ENCODE peak calls at places on chromosomes 13 and 19, in nine cellular contexts. E, Y, I, L, M, F, R, S and N are unnamed samples.

GRCh38 chr13:98650376-98651107 is 73.6 kb upstream of the STK24 start:
- DNase-seq in Y (no peak), R (peak), F (no peak), M (no peak), E (no peak), I (no peak), S (no peak), L (no peak), N (no peak)

GRCh38 chr19:16205205-16206045 is 7.7 kb downstream of the AP1M1 start:
- DNase-seq in M (no peak), L (no peak), F (no peak), Y (no peak), I (no peak), E (no peak), R (no peak), S (no peak), N (no peak)

GRCh38 chr13:64362564-64362963 is 2867.6 kb downstream of the PCDH9 start:
- DNase-seq in R (no peak), F (no peak), S (no peak), Y (no peak), L (no peak), E (no peak), M (no peak), I (no peak), N (no peak)

GRCh38 chr13:45500492-45501174 is 35.9 kb downstream of the COG3 start:
- DNase-seq in M (no peak), I (no peak), E (peak), R (no peak), L (peak), Y (peak), S (no peak), F (peak), N (peak)

GRCh38 chr13:43122706-43123268 is 99.4 kb downstream of the DNAJC15 start:
- DNase-seq in I (no peak), R (no peak), E (no peak), Y (no peak), F (no peak), S (no peak), L (no peak), M (no peak), N (no peak)

GRCh38 chr13:102020611-102021216 is 381.1 kb downstream of the FGF14 start:
- DNase-seq in L (peak), S (no peak), Y (no peak), R (no peak), M (no peak), E (no peak), F (peak), I (no peak), N (peak)

GRCh38 chr19:13100031-13100588 is 2.5 kb downstream of the LYL1 start:
- DNase-seq in L (peak), M (no peak), R (no peak), E (no peak), S (no peak), F (peak), Y (no peak), I (no peak), N (no peak)

GRCh38 chr13:78875792-78876580 is 217.0 kb upstream of the OBI1 start:
- DNase-seq in M (no peak), Y (no peak), L (no peak), I (no peak), S (no peak), E (no peak), F (no peak), R (no peak), N (no peak)

GRCh38 chr19:31511696-31512095 is 162.5 kb upstream of the TSHZ3 start:
- DNase-seq in M (no peak), Y (no peak), S (no peak), L (no peak), E (no peak), I (peak), F (no peak), R (no peak), N (no peak)

GRCh38 chr13:46554971-46555370 is 2.0 kb downstream of the LRCH1 start:
- DNase-seq in L (peak), M (no peak), S (no peak), Y (no peak), I (no peak), E (peak), R (no peak), F (peak), N (no peak)

GRCh38 chr13:67619987-67620386 is 389.9 kb upstream of the PCDH9 start:
- DNase-seq in M (no peak), L (peak), R (no peak), Y (no peak), S (no peak), I (no peak), F (no peak), E (no peak), N (peak)

GRCh38 chr13:38763446-38764381 is 76.8 kb downstream of the FREM2 start:
- DNase-seq in L (peak), R (no peak), M (no peak), F (peak), S (no peak), E (peak), Y (no peak), I (no peak), N (peak)

GRCh38 chr13:114313061-114313860 is 1.0 kb upstream of the CHAMP1 start:
- DNase-seq in I (no peak), E (no peak), R (no peak), S (no peak), L (peak), Y (no peak), M (no peak), F (no peak), N (no peak)

GRCh38 chr13:41823486-41823885 is 137.4 kb downstream of the VWA8 start:
- DNase-seq in F (no peak), S (no peak), I (no peak), E (no peak), M (no peak), L (no peak), R (no peak), Y (no peak), N (peak)

GRCh38 chr13:27112006-27112405 is 59.6 kb downstream of the USP12 start:
- DNase-seq in E (no peak), F (no peak), L (no peak), R (no peak), I (no peak), M (no peak), S (no peak), Y (no peak), N (no peak)

GRCh38 chr13:27014406-27015359 is 156.9 kb downstream of the USP12 start:
- DNase-seq in M (no peak), S (no peak), E (no peak), R (no peak), Y (no peak), I (no peak), F (no peak), L (no peak), N (no peak)

GRCh38 chr13:31521466-31521865 is 217.9 kb upstream of the RXFP2 start:
- DNase-seq in S (no peak), Y (peak), M (no peak), I (no peak), L (peak), F (no peak), R (no peak), E (no peak), N (no peak)

GRCh38 chr13:101985321-101985720 is 416.5 kb downstream of the FGF14 start:
- DNase-seq in F (peak), R (no peak), I (no peak), L (peak), E (no peak), S (no peak), Y (no peak), M (no peak), N (peak)

GRCh38 chr13:99995503-99996176 is 14.1 kb downstream of the ZIC2 start:
- DNase-seq in I (no peak), R (no peak), S (no peak), E (peak), L (no peak), F (peak), M (no peak), Y (no peak), N (peak)

GRCh38 chr13:114087430-114087829 is 45.0 kb downstream of the RASA3 start:
- DNase-seq in M (peak), S (no peak), F (no peak), L (no peak), R (no peak), I (peak), Y (no peak), E (no peak), N (no peak)

GRCh38 chr19:23561341-23561740 is 125.7 kb downstream of the ZNF675 start:
- DNase-seq in E (no peak), M (no peak), Y (no peak), R (no peak), S (no peak), I (no peak), L (no peak), F (peak), N (no peak)

GRCh38 chr19:51799311-51799997 is 4.5 kb downstream of the FPR3 start:
- DNase-seq in M (peak), L (peak), E (peak), S (no peak), R (peak), Y (peak), F (peak), I (peak), N (peak)

GRCh38 chr19:5996102-5996501 is 18.2 kb upstream of the RANBP3 start:
- DNase-seq in I (no peak), L (no peak), S (no peak), E (no peak), M (no peak), F (no peak), R (no peak), Y (no peak), N (no peak)

GRCh38 chr13:101875717-101876393 is 423.4 kb downstream of the ITGBL1 start:
- DNase-seq in R (no peak), Y (peak), L (peak), I (peak), F (peak), M (no peak), S (no peak), E (peak), N (peak)

GRCh38 chr13:79647518-79647917 is 166.6 kb downstream of the NDFIP2 start:
- DNase-seq in Y (no peak), S (no peak), E (no peak), M (no peak), R (no peak), L (no peak), I (peak), F (peak), N (no peak)

DNA sequence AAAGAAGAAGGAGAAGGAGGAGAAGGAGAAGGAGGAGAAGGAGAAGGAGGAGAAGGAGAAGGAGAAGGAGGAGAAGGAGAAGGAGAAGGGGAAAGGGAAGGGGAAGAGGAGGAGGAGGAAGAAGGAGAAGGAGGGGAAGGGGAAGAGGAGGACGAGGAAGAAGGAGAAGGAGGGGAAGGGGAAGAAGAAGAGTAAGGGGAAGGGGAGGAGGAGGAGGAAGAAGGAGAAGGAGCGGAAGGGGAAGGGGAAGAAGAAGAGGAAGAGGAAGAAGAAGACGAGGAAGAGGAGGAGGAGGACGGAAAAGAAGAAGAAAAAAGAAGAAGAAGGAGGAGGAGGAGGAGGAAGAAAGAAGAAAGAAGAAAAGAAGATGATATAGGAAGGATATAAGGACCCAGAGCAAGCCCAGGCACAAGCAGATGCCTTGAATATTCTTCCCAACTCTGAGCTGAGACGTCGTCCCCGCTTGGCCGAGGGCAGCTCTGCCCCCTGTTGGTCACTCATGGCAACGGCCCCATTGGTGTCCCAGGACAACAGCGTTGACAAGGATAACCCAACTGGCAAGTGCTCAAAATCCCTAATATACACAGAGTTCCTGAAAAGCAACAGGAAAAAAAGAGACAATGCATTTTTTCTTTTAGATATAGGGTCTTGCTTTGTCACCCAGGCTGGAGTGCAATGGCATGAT is 30.6 kb upstream of the IGSF23 start:
- DNase-seq in F (no peak), E (peak), R (peak), Y (no peak), S (no peak), M (no peak), L (peak), I (no peak), N (peak)
- TF ChIP-seq CTCF in F (peak), E (peak), R (peak), Y (peak), S (no peak), M (no peak), L (peak), I (peak), N (peak)

GRCh38 chr19:48401277-48401676 is 7.8 kb downstream of the GRIN2D start:
- DNase-seq in F (no peak), S (no peak), I (no peak), R (no peak), L (no peak), M (no peak), Y (no peak), E (no peak), N (no peak)

GRCh38 chr19:48400018-48400742 is 6.7 kb downstream of the GRIN2D start:
- DNase-seq in M (peak), Y (no peak), R (peak), E (peak), F (peak), L (peak), I (no peak), S (no peak), N (peak)

GRCh38 chr19:48405010-48405659 is 11.7 kb downstream of the GRIN2D start:
- DNase-seq in M (no peak), I (no peak), E (no peak), S (no peak), L (no peak), R (no peak), Y (no peak), F (no peak), N (no peak)

GRCh38 chr19:48403606-48404005 is 10.1 kb downstream of the GRIN2D start:
- DNase-seq in Y (no peak), M (no peak), F (peak), L (peak), R (peak), S (no peak), E (peak), I (no peak), N (peak)

GRCh38 chr19:48405850-48406249 is 12.4 kb downstream of the GRIN2D start:
- DNase-seq in M (no peak), L (no peak), S (no peak), I (no peak), R (no peak), E (no peak), Y (no peak), F (peak), N (no peak)
- H3K4me3 ChIP-seq in M (no peak), L (no peak), S (no peak), I (no peak), R (no peak), E (no peak), Y (no peak), F (no peak), N (no peak)

GRCh38 chr19:3761382-3762129 is at the start of gene APBA3:
- DNase-seq in F (peak), S (peak), R (peak), E (peak), L (peak), M (peak), I (no peak), Y (peak), N (peak)
- TF ChIP-seq CTCF in F (peak), S (peak), R (peak), E (peak), L (peak), M (peak), I (peak), Y (peak), N (peak)

GRCh38 chr19:4911314-4911713 is 2.0 kb downstream of the UHRF1 start:
- DNase-seq in E (peak), Y (no peak), R (no peak), S (no peak), L (no peak), F (no peak), I (no peak), M (no peak), N (peak)
- H3K4me3 ChIP-seq in E (peak), Y (peak), R (peak), S (peak), L (peak), F (no peak), I (peak), M (peak), N (peak)

DNA sequence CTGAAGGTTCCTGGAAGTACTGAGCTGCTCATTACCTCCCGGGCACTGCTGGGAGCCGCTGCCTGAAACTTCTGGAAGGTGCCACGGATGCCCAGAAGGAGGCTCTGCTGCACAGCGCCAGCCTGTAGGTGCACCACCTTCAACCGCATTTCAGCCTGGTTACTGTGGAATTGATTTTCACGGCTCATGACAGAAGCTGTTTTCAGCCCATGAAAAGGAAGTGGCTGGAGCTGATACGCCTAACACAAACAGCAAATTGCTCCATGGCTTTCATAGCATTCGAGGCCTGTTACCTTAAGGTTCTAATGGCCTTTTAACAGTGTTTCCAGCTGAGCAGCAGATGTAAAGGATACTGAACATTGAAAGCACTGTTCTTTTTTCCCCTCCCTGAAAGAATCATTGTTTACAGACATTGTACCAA is 22.0 kb downstream of the GPC6 start:
- DNase-seq in S (no peak), L (no peak), I (no peak), F (no peak), E (peak), R (no peak), M (no peak), Y (no peak), N (peak)
- TF ChIP-seq CTCF in S (no peak), L (no peak), I (peak), F (peak), E (peak), R (no peak), M (no peak), Y (peak), N (peak)

GRCh38 chr13:110307697-110308376 is 753 bp downstream of the COL4A2 start:
- DNase-seq in F (peak), Y (no peak), M (no peak), I (no peak), S (no peak), L (no peak), E (peak), R (no peak), N (peak)
- H3K4me3 ChIP-seq in F (peak), Y (peak), M (peak), I (peak), S (peak), L (peak), E (peak), R (peak), N (peak)

DNA sequence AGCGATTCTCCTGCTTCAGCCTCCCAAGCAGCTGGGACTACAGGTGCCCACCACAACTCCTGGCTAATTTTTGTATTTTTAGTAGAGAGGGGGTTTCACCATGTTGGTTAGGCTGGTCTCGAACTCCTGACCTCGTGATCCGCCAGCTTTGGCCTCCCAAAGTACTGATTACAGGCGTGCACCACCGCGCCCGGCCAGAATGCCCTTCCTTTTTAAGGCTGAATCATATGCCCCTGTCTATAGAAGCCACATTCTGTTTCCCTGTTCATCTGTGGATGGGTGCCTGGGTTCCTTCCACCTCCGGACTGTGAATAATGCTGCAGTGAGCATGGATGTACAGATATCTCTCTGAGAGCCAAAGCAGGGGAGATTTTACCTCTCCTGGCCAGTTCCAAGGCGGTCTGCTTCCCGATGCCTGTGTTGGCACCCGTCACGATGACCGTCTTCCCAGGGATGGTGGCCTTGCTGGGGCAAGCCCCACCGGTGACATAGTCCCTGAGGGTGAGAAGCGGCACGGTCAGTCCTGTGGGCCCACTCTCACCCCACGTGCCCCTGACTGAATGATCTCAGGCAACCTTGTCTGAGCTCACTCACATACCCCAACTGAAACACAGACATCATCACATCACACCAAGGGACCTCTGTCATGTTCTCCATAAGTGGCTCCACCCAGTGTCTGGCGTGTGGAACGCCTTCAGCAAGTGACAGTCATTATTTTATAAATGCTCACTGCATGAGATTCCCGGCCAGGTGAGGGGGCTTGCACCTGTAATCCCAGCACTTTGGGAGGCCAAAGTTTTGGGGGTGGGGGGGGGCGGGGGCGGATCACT is 4.0 kb downstream of the RDH13 start:
- DNase-seq in I (peak), R (no peak), Y (no peak), E (no peak), L (no peak), S (no peak), M (no peak), F (no peak), N (no peak)
- TF ChIP-seq CTCF in I (no peak), R (no peak), Y (no peak), E (no peak), L (no peak), S (no peak), M (no peak), F (no peak), N (peak)

GRCh38 chr19:2274937-2275535 is 6.9 kb downstream of the PEAK3 start:
- DNase-seq in E (peak), F (peak), S (no peak), I (no peak), Y (no peak), R (peak), L (peak), M (no peak), N (peak)

GRCh38 chr19:2275588-2276428 is 6.2 kb downstream of the PEAK3 start:
- DNase-seq in S (no peak), L (no peak), R (peak), I (peak), F (no peak), M (no peak), E (no peak), Y (no peak), N (no peak)

GRCh38 chr19:2273356-2274184 is 8.4 kb downstream of the PEAK3 start:
- DNase-seq in R (peak), F (peak), I (peak), L (peak), E (peak), S (no peak), M (peak), Y (no peak), N (peak)

GRCh38 chr19:2276429-2276989 is 5.5 kb downstream of the PEAK3 start:
- DNase-seq in Y (no peak), E (no peak), F (no peak), R (no peak), L (no peak), I (no peak), S (no peak), M (no peak), N (no peak)

DNA sequence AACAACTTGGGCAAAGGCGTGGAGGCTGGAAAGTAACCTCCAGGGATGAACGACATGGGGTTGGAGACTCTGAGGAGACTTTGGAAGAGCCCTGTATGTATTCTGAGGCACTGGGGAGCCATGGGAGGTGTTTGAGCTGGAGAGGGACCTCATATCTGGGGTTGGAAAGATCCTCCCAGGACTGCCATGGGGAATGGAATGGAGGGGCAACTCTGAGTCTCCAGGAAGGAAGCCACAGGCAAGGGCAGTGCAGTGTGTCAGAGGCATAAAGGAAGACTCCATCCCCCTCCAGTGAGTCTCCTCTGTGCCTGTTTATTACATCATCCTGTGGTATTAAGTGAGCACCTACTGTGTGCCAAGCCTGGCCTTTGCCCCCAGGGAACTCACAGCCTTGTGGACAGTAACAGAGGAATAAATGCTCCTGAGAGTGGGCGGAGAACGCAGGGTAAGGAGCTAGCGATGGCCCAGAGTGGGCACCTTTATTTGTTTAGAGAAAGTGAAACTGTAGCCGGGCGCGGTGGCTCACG is 7.7 kb downstream of the PEAK3 start:
- DNase-seq in M (no peak), R (no peak), I (no peak), L (no peak), Y (no peak), S (no peak), E (no peak), F (no peak), N (no peak)
- H3K4me3 ChIP-seq in M (no peak), R (no peak), I (no peak), L (no peak), Y (peak), S (no peak), E (peak), F (no peak), N (no peak)